ENCODE peak calls at places on chromosomes 1 and 21, in eight cellular contexts. One of them, this sample, is unnamed.

GRCh38 chr1:31216016-31216415 is 23.7 kb downstream of the NKAIN1 start:
- DNase-seq in choroid plexus epithelial cell: peak
- DNase-seq in heart left ventricle: peak
- DNase-seq in GM13976: no peak
- DNase-seq in GM12865: no peak
- DNase-seq in IMR-90: peak
- DNase-seq in cardiac fibroblast: peak
- DNase-seq in epithelial cell of esophagus: peak
- DNase-seq in this sample: no peak

GRCh38 chr21:44878053-44878982 is 4.8 kb upstream of the PTTG1IP start:
- DNase-seq in GM13976: no peak
- DNase-seq in heart left ventricle: no peak
- DNase-seq in IMR-90: peak
- DNase-seq in cardiac fibroblast: peak
- DNase-seq in choroid plexus epithelial cell: peak
- DNase-seq in GM12865: no peak
- DNase-seq in epithelial cell of esophagus: peak
- DNase-seq in this sample: no peak

GRCh38 chr1:160997323-160998038 is 23.5 kb downstream of the F11R start:
- DNase-seq in epithelial cell of esophagus: peak
- DNase-seq in GM12865: peak
- DNase-seq in cardiac fibroblast: peak
- DNase-seq in IMR-90: peak
- DNase-seq in GM13976: peak
- DNase-seq in choroid plexus epithelial cell: peak
- DNase-seq in heart left ventricle: peak
- DNase-seq in this sample: peak

GRCh38 chr1:200237066-200237465 is 172.8 kb downstream of the ZNF281 start:
- DNase-seq in GM12865: no peak
- DNase-seq in cardiac fibroblast: no peak
- DNase-seq in GM13976: no peak
- DNase-seq in IMR-90: no peak
- DNase-seq in epithelial cell of esophagus: peak
- DNase-seq in heart left ventricle: no peak
- DNase-seq in choroid plexus epithelial cell: no peak
- DNase-seq in this sample: no peak

GRCh38 chr1:162990665-162991064 is 78.5 kb upstream of the RGS4 start:
- DNase-seq in GM12865: no peak
- DNase-seq in choroid plexus epithelial cell: no peak
- DNase-seq in IMR-90: no peak
- DNase-seq in heart left ventricle: no peak
- DNase-seq in cardiac fibroblast: no peak
- DNase-seq in epithelial cell of esophagus: no peak
- DNase-seq in GM13976: no peak
- DNase-seq in this sample: no peak

GRCh38 chr1:247357781-247358211 is 26.1 kb upstream of the ZNF496 start:
- DNase-seq in IMR-90: peak
- DNase-seq in choroid plexus epithelial cell: peak
- DNase-seq in cardiac fibroblast: peak
- DNase-seq in GM13976: peak
- DNase-seq in GM12865: peak
- DNase-seq in heart left ventricle: peak
- DNase-seq in epithelial cell of esophagus: peak
- DNase-seq in this sample: peak

GRCh38 chr1:66546045-66546810 is 12.3 kb downstream of the SGIP1 start:
- DNase-seq in heart left ventricle: no peak
- DNase-seq in GM13976: no peak
- DNase-seq in IMR-90: peak
- DNase-seq in cardiac fibroblast: no peak
- DNase-seq in choroid plexus epithelial cell: no peak
- DNase-seq in GM12865: no peak
- DNase-seq in epithelial cell of esophagus: no peak
- DNase-seq in this sample: no peak

GRCh38 chr1:181556606-181557005 is 73.3 kb downstream of the CACNA1E start:
- DNase-seq in choroid plexus epithelial cell: no peak
- DNase-seq in GM12865: no peak
- DNase-seq in GM13976: no peak
- DNase-seq in heart left ventricle: no peak
- DNase-seq in cardiac fibroblast: no peak
- DNase-seq in IMR-90: no peak
- DNase-seq in epithelial cell of esophagus: no peak
- DNase-seq in this sample: no peak

GRCh38 chr1:157437301-157437700 is 115.0 kb downstream of the FCRL5 start:
- DNase-seq in choroid plexus epithelial cell: no peak
- DNase-seq in heart left ventricle: no peak
- DNase-seq in epithelial cell of esophagus: no peak
- DNase-seq in GM13976: no peak
- DNase-seq in GM12865: no peak
- DNase-seq in cardiac fibroblast: peak
- DNase-seq in IMR-90: no peak
- DNase-seq in this sample: no peak

GRCh38 chr1:2208309-2209239 is 14.0 kb upstream of the FAAP20 start:
- DNase-seq in IMR-90: peak
- DNase-seq in cardiac fibroblast: peak
- DNase-seq in GM12865: no peak
- DNase-seq in GM13976: no peak
- DNase-seq in heart left ventricle: peak
- DNase-seq in epithelial cell of esophagus: peak
- DNase-seq in choroid plexus epithelial cell: peak
- DNase-seq in this sample: no peak

GRCh38 chr1:233113009-233113712 is 162.8 kb downstream of the NTPCR start:
- DNase-seq in IMR-90: peak
- DNase-seq in cardiac fibroblast: peak
- DNase-seq in GM13976: peak
- DNase-seq in GM12865: peak
- DNase-seq in epithelial cell of esophagus: peak
- DNase-seq in heart left ventricle: peak
- DNase-seq in choroid plexus epithelial cell: peak
- DNase-seq in this sample: peak

GRCh38 chr1:247184254-247184653 is 12.4 kb upstream of the ZNF124 start:
- DNase-seq in cardiac fibroblast: no peak
- DNase-seq in IMR-90: no peak
- DNase-seq in choroid plexus epithelial cell: no peak
- DNase-seq in heart left ventricle: no peak
- DNase-seq in GM12865: no peak
- DNase-seq in epithelial cell of esophagus: no peak
- DNase-seq in GM13976: no peak
- DNase-seq in this sample: no peak

GRCh38 chr1:152582647-152583046 is 2.3 kb upstream of the LCE3D start:
- DNase-seq in GM13976: no peak
- DNase-seq in IMR-90: peak
- DNase-seq in choroid plexus epithelial cell: no peak
- DNase-seq in cardiac fibroblast: no peak
- DNase-seq in epithelial cell of esophagus: peak
- DNase-seq in heart left ventricle: no peak
- DNase-seq in GM12865: no peak
- DNase-seq in this sample: no peak

GRCh38 chr1:185314416-185314815 is 2.6 kb downstream of the IVNS1ABP start:
- DNase-seq in choroid plexus epithelial cell: peak
- DNase-seq in GM12865: no peak
- DNase-seq in IMR-90: no peak
- DNase-seq in GM13976: no peak
- DNase-seq in epithelial cell of esophagus: peak
- DNase-seq in cardiac fibroblast: peak
- DNase-seq in heart left ventricle: no peak
- DNase-seq in this sample: no peak

GRCh38 chr1:231871878-231872277 is 245.3 kb downstream of the DISC1 start:
- DNase-seq in GM13976: no peak
- DNase-seq in epithelial cell of esophagus: no peak
- DNase-seq in GM12865: no peak
- DNase-seq in choroid plexus epithelial cell: no peak
- DNase-seq in cardiac fibroblast: no peak
- DNase-seq in heart left ventricle: no peak
- DNase-seq in IMR-90: no peak
- DNase-seq in this sample: no peak

GRCh38 chr21:29888437-29888836 is 51.4 kb downstream of the GRIK1 start:
- DNase-seq in IMR-90: no peak
- DNase-seq in GM12865: no peak
- DNase-seq in cardiac fibroblast: peak
- DNase-seq in heart left ventricle: no peak
- DNase-seq in choroid plexus epithelial cell: peak
- DNase-seq in GM13976: no peak
- DNase-seq in epithelial cell of esophagus: peak
- DNase-seq in this sample: no peak

GRCh38 chr1:81409875-81410274 is 390.9 kb upstream of the ADGRL2 start:
- DNase-seq in IMR-90: no peak
- DNase-seq in epithelial cell of esophagus: no peak
- DNase-seq in GM13976: no peak
- DNase-seq in choroid plexus epithelial cell: no peak
- DNase-seq in heart left ventricle: no peak
- DNase-seq in GM12865: no peak
- DNase-seq in cardiac fibroblast: no peak
- DNase-seq in this sample: no peak

GRCh38 chr1:81410919-81411318 is 389.8 kb upstream of the ADGRL2 start:
- DNase-seq in cardiac fibroblast: no peak
- DNase-seq in GM12865: no peak
- DNase-seq in heart left ventricle: no peak
- DNase-seq in choroid plexus epithelial cell: no peak
- DNase-seq in GM13976: no peak
- DNase-seq in epithelial cell of esophagus: no peak
- DNase-seq in IMR-90: no peak
- DNase-seq in this sample: no peak

GRCh38 chr1:81410351-81410750 is 390.4 kb upstream of the ADGRL2 start:
- DNase-seq in choroid plexus epithelial cell: no peak
- DNase-seq in GM13976: no peak
- DNase-seq in IMR-90: no peak
- DNase-seq in heart left ventricle: no peak
- DNase-seq in GM12865: no peak
- DNase-seq in epithelial cell of esophagus: no peak
- DNase-seq in cardiac fibroblast: no peak
- DNase-seq in this sample: no peak

GRCh38 chr1:81412954-81413353 is 387.8 kb upstream of the ADGRL2 start:
- DNase-seq in cardiac fibroblast: no peak
- DNase-seq in IMR-90: no peak
- DNase-seq in GM12865: no peak
- DNase-seq in GM13976: no peak
- DNase-seq in heart left ventricle: no peak
- DNase-seq in epithelial cell of esophagus: no peak
- DNase-seq in choroid plexus epithelial cell: no peak
- DNase-seq in this sample: no peak

GRCh38 chr1:81414417-81415087 is 386.2 kb upstream of the ADGRL2 start:
- DNase-seq in choroid plexus epithelial cell: peak
- DNase-seq in epithelial cell of esophagus: peak
- DNase-seq in GM12865: peak
- DNase-seq in heart left ventricle: peak
- DNase-seq in cardiac fibroblast: peak
- DNase-seq in GM13976: peak
- DNase-seq in IMR-90: peak
- DNase-seq in this sample: peak
- TF ChIP-seq CTCF in choroid plexus epithelial cell: peak
- TF ChIP-seq CTCF in epithelial cell of esophagus: peak
- TF ChIP-seq CTCF in GM12865: peak
- TF ChIP-seq CTCF in heart left ventricle: peak
- TF ChIP-seq CTCF in cardiac fibroblast: peak
- TF ChIP-seq CTCF in GM13976: peak
- TF ChIP-seq CTCF in IMR-90: peak
- TF ChIP-seq CTCF in this sample: peak

GRCh38 chr1:221991221-221991620 is 249.3 kb upstream of the DUSP10 start:
- DNase-seq in cardiac fibroblast: peak
- DNase-seq in GM13976: no peak
- DNase-seq in choroid plexus epithelial cell: peak
- DNase-seq in GM12865: no peak
- DNase-seq in heart left ventricle: no peak
- DNase-seq in IMR-90: peak
- DNase-seq in epithelial cell of esophagus: peak
- DNase-seq in this sample: no peak
- TF ChIP-seq CTCF in cardiac fibroblast: no peak
- TF ChIP-seq CTCF in GM13976: no peak
- TF ChIP-seq CTCF in choroid plexus epithelial cell: no peak
- TF ChIP-seq CTCF in GM12865: no peak
- TF ChIP-seq CTCF in heart left ventricle: no peak
- TF ChIP-seq CTCF in IMR-90: no peak
- TF ChIP-seq CTCF in epithelial cell of esophagus: no peak
- TF ChIP-seq CTCF in this sample: no peak

GRCh38 chr1:58749646-58750045 is 34.2 kb downstream of the JUN start:
- DNase-seq in GM13976: no peak
- DNase-seq in GM12865: no peak
- DNase-seq in choroid plexus epithelial cell: no peak
- DNase-seq in heart left ventricle: no peak
- DNase-seq in IMR-90: no peak
- DNase-seq in epithelial cell of esophagus: no peak
- DNase-seq in cardiac fibroblast: no peak
- DNase-seq in this sample: no peak
- TF ChIP-seq CTCF in GM13976: no peak
- TF ChIP-seq CTCF in GM12865: no peak
- TF ChIP-seq CTCF in choroid plexus epithelial cell: no peak
- TF ChIP-seq CTCF in heart left ventricle: no peak
- TF ChIP-seq CTCF in IMR-90: no peak
- TF ChIP-seq CTCF in epithelial cell of esophagus: no peak
- TF ChIP-seq CTCF in cardiac fibroblast: no peak
- TF ChIP-seq CTCF in this sample: no peak

DNA sequence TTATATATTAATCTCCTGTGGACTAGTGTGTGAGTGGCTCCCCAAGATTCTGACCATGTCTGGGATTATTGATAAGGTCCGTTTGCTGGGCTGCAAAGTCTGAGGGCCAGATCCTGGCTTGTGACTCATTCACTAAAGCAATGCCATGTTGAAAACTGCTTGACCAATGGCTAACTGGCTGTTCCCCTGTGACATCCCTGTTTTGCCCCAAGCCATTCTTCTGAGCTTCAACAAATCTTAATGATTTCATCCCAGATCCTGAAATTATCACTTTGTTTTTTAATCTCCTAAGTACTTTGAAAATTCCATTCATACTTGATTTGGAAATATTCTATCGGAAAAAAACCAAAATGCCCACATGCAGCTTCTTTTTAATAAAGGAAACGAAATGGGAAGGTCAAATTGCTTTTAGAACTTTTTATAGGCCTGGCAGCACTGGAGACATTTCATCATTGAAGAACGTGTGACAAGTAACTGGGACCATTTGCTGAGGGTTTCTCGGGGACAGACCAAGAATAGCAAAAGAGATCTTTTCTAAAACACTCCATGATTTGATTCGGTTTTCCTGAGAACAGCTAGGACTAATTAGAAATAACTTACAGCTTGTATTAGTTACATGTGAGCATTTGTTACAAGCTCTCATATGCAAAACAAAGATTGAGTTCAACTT is 121.3 kb downstream of the TGFB2 start:
- DNase-seq in choroid plexus epithelial cell: no peak
- DNase-seq in GM13976: no peak
- DNase-seq in heart left ventricle: no peak
- DNase-seq in cardiac fibroblast: no peak
- DNase-seq in GM12865: no peak
- DNase-seq in IMR-90: no peak
- DNase-seq in epithelial cell of esophagus: no peak
- DNase-seq in this sample: no peak
- TF ChIP-seq CTCF in choroid plexus epithelial cell: no peak
- TF ChIP-seq CTCF in GM13976: no peak
- TF ChIP-seq CTCF in heart left ventricle: no peak
- TF ChIP-seq CTCF in cardiac fibroblast: no peak
- TF ChIP-seq CTCF in GM12865: no peak
- TF ChIP-seq CTCF in IMR-90: no peak
- TF ChIP-seq CTCF in epithelial cell of esophagus: no peak
- TF ChIP-seq CTCF in this sample: no peak

This sample was measured in GM10248.